ENCODE peak calls at places on chromosomes 16 and 17, in five cellular contexts. Q is HEK293T, T is amygdala, R is AG04450, E is NCI-H2029 treated with DMSO at 0.1 percent for 48 hours. F is an unnamed sample.

GRCh38 chr16:19522369-19523159 is 666 bp upstream of the GDE1 start:
- DNase-seq in Q (no peak), T (no peak), R (no peak), E (no peak), F (no peak)

GRCh38 chr16:24381470-24382118 is 125.5 kb downstream of the CACNG3 start:
- DNase-seq in Q (no peak), T (no peak), R (no peak), E (no peak), F (no peak)

GRCh38 chr16:85878875-85879274 is 20.1 kb upstream of the IRF8 start:
- DNase-seq in Q (no peak), T (no peak), R (peak), E (no peak), F (no peak)

GRCh38 chr16:77234611-77235010 is 35.4 kb downstream of the SYCE1L start:
- DNase-seq in Q (no peak), T (no peak), R (no peak), E (no peak), F (no peak)

GRCh38 chr16:20901441-20902112 is 1.0 kb downstream of the LYRM1 start:
- DNase-seq in Q (peak), T (peak), R (no peak), E (peak), F (peak)

GRCh38 chr17:57293077-57293476 is 36.8 kb downstream of the MSI2 start:
- DNase-seq in Q (no peak), T (no peak), R (no peak), E (no peak), F (no peak)

GRCh38 chr17:7745748-7746470 is 28.4 kb downstream of the DNAH2 start:
- DNase-seq in Q (peak), T (no peak), R (peak), E (no peak), F (no peak)

GRCh38 chr16:58345574-58346354 is 46.5 kb upstream of the GINS3 start:
- DNase-seq in Q (no peak), T (no peak), R (no peak), E (no peak), F (no peak)

GRCh38 chr17:63550816-63551639 is 751 bp downstream of the DCAF7 start:
- DNase-seq in Q (peak), T (no peak), R (no peak), E (no peak), F (no peak)

GRCh38 chr17:35849469-35850348 is 19.0 kb downstream of the HEATR9 start:
- DNase-seq in Q (peak), T (no peak), R (peak), E (peak), F (no peak)

GRCh38 chr17:77420804-77421634 is 280.2 kb downstream of the SEC14L1 start:
- DNase-seq in Q (peak), T (no peak), R (peak), E (peak), F (no peak)

GRCh38 chr17:58337600-58338453 is 9.2 kb upstream of the TSPOAP1 start:
- DNase-seq in Q (no peak), T (peak), R (peak), E (no peak), F (no peak)

GRCh38 chr17:64369007-64369893 is 21.4 kb downstream of the PECAM1 start:
- DNase-seq in Q (no peak), T (no peak), R (no peak), E (no peak), F (no peak)

GRCh38 chr17:69578385-69578936 is 164.0 kb downstream of the MAP2K6 start:
- DNase-seq in Q (no peak), T (no peak), R (no peak), E (peak), F (no peak)

GRCh38 chr17:80219777-80220708 is at the start of the genes SGSH and SLC26A11:
- DNase-seq in Q (peak), T (peak), R (no peak), E (peak), F (no peak)

GRCh38 chr17:44171931-44172455 is 1.5 kb downstream of the ASB16 start:
- DNase-seq in Q (no peak), T (no peak), R (no peak), E (no peak), F (no peak)